ENCODE peak calls at places on chromosomes 12 and 14, in six cellular contexts. O, S, U, E, M and A are unnamed samples.

GRCh38 chr12:52342781-52343490 is 21.7 kb upstream of the KRT83 start:
- DNase-seq in O (no peak), S (no peak), U (no peak), E (no peak), M (no peak), A (no peak)

GRCh38 chr12:32535260-32535999 is 136.1 kb downstream of the FGD4 start:
- DNase-seq in S (peak), M (peak), E (peak), U (no peak), O (no peak), A (no peak)

GRCh38 chr12:51082561-51083139 is 746 bp downstream of the CSRNP2 start:
- DNase-seq in M (peak), E (peak), S (peak), U (no peak), O (no peak), A (peak)

GRCh38 chr14:92026548-92027190 is 13.2 kb downstream of the TRIP11 start:
- DNase-seq in O (no peak), S (no peak), E (no peak), U (no peak), M (no peak), A (no peak)

GRCh38 chr12:104524026-104524425 is 67.3 kb downstream of the CHST11 start:
- DNase-seq in U (no peak), S (no peak), E (no peak), M (peak), O (no peak), A (no peak)

GRCh38 chr14:37594238-37594915 is 672 bp downstream of the FOXA1 start:
- DNase-seq in M (peak), U (no peak), O (peak), S (peak), E (peak), A (no peak)

GRCh38 chr14:89773644-89774316 is 180.8 kb downstream of the EFCAB11 start:
- DNase-seq in U (peak), E (no peak), S (peak), O (no peak), M (peak), A (peak)

GRCh38 chr14:70955543-70956480 is 48.6 kb downstream of the PCNX1 start:
- DNase-seq in M (peak), E (no peak), S (no peak), U (no peak), O (no peak), A (no peak)

GRCh38 chr14:54845616-54846015 is 57.0 kb downstream of the GCH1 start:
- DNase-seq in U (no peak), E (no peak), S (no peak), M (no peak), O (no peak), A (no peak)

GRCh38 chr12:22038734-22039133 is 7.3 kb upstream of the CMAS start:
- DNase-seq in U (no peak), O (no peak), E (no peak), S (no peak), M (no peak), A (no peak)

GRCh38 chr12:72642726-72643125 is 370.6 kb downstream of the TRHDE start:
- DNase-seq in M (no peak), U (no peak), S (no peak), E (no peak), O (no peak), A (no peak)

GRCh38 chr14:20343855-20344205 is 395 bp downstream of the PARP2 start:
- DNase-seq in M (no peak), E (no peak), S (no peak), U (no peak), O (no peak), A (no peak)

GRCh38 chr12:104182144-104182543 is 33.4 kb upstream of the TXNRD1 start:
- DNase-seq in M (no peak), E (no peak), S (no peak), O (peak), U (no peak), A (no peak)

GRCh38 chr12:62642509-62642908 is 175.9 kb downstream of the MON2 start:
- DNase-seq in U (no peak), E (no peak), O (no peak), M (no peak), S (no peak), A (no peak)

GRCh38 chr12:92304335-92305066 is 158.9 kb upstream of the BTG1 start:
- DNase-seq in O (no peak), E (no peak), U (no peak), M (peak), S (no peak), A (no peak)

GRCh38 chr14:68172664-68173063 is 353.1 kb downstream of the RAD51B start:
- DNase-seq in M (peak), U (no peak), O (no peak), S (peak), E (no peak), A (no peak)

GRCh38 chr12:117010693-117011451 is 88.3 kb downstream of the TESC start:
- DNase-seq in O (no peak), U (no peak), M (no peak), S (no peak), E (no peak), A (no peak)

GRCh38 chr12:89770391-89770790 is 61.8 kb upstream of the ATP2B1 start:
- DNase-seq in M (no peak), O (no peak), S (no peak), E (no peak), U (no peak), A (no peak)

GRCh38 chr12:116943419-116944372 is 32.9 kb downstream of the FBXW8 start:
- DNase-seq in O (no peak), M (no peak), U (no peak), S (no peak), E (no peak), A (no peak)

GRCh38 chr12:130491421-130492357 is 154.0 kb downstream of the PIWIL1 start:
- DNase-seq in O (no peak), S (no peak), E (no peak), M (no peak), U (no peak), A (no peak)

GRCh38 chr12:84502907-84503787 is 409.5 kb downstream of the SLC6A15 start:
- DNase-seq in M (peak), E (no peak), S (peak), U (no peak), O (peak), A (no peak)

GRCh38 chr14:50666772-50667490 is 1.2 kb downstream of the SAV1 start:
- DNase-seq in E (peak), O (peak), S (no peak), M (peak), U (no peak), A (peak)

GRCh38 chr12:107167756-107168155 is 74.4 kb upstream of the CRY1 start:
- DNase-seq in S (no peak), M (no peak), U (no peak), E (no peak), O (no peak), A (no peak)

GRCh38 chr12:132196873-132197390 is 52.7 kb downstream of the NOC4L start:
- DNase-seq in U (no peak), M (no peak), E (no peak), S (no peak), O (no peak), A (no peak)

GRCh38 chr12:2979806-2980205 is 20.6 kb downstream of the TEAD4 start:
- DNase-seq in O (no peak), S (no peak), M (no peak), U (no peak), E (no peak), A (no peak)

GRCh38 chr12:28104893-28105864 is 85.1 kb upstream of the CCDC91 start:
- DNase-seq in O (no peak), E (no peak), M (no peak), S (no peak), U (no peak), A (no peak)

GRCh38 chr12:116975779-116976393 is 65.1 kb downstream of the FBXW8 start:
- DNase-seq in U (no peak), E (no peak), S (no peak), M (no peak), O (peak), A (no peak)

GRCh38 chr12:76555226-76555767 is 4.3 kb downstream of the OSBPL8 start:
- DNase-seq in O (no peak), E (no peak), S (no peak), M (no peak), U (no peak), A (no peak)
- TF ChIP-seq CTCF in O (no peak), E (no peak), S (no peak), M (no peak), U (no peak), A (no peak)

GRCh38 chr12:41709463-41710285 is 435.0 kb downstream of the GXYLT1 start:
- DNase-seq in E (no peak), O (no peak), M (peak), S (peak), U (no peak), A (no peak)

GRCh38 chr12:41706376-41706775 is 438.3 kb downstream of the GXYLT1 start:
- DNase-seq in O (no peak), U (no peak), E (no peak), S (no peak), M (no peak), A (no peak)

DNA sequence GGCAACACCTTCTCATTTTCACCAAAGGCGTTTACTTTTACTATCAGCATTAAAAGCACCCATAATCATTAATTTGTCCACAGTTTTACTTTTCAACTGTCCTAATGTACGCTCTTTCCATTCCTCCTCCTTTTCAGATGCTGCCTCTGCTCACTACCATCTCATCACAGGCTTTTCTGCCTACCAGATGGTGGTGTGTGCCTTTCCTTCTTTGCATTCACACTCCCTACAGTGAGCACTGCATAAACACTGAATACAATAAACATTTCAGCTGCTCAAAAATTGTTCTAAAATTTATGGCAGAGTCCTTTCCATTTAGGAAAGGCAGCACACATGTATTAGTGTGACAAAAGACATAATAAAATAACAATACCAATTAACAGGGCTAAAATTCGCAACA is 435.7 kb downstream of the GXYLT1 start:
- DNase-seq in E (no peak), U (no peak), M (no peak), S (no peak), O (no peak), A (no peak)
- TF ChIP-seq CTCF in E (no peak), U (no peak), M (no peak), S (no peak), O (no peak), A (no peak)

GRCh38 chr14:64440494-64440893 is 24.8 kb upstream of the AKAP5 start:
- DNase-seq in E (no peak), U (no peak), O (no peak), M (no peak), S (no peak), A (no peak)
- TF ChIP-seq CTCF in E (no peak), U (no peak), O (no peak), M (no peak), S (no peak), A (no peak)

GRCh38 chr12:69580074-69580473 is 5.2 kb upstream of the CCT2 start:
- DNase-seq in E (no peak), U (no peak), O (no peak), M (no peak), S (no peak), A (no peak)

GRCh38 chr12:69579029-69579428 is 6.2 kb upstream of the CCT2 start:
- DNase-seq in O (no peak), U (no peak), S (no peak), M (no peak), E (no peak), A (no peak)

GRCh38 chr12:69585189-69586062 is at the start of gene CCT2:
- DNase-seq in S (peak), O (peak), M (peak), E (peak), U (peak), A (peak)

GRCh38 chr12:69578283-69578682 is 7.0 kb upstream of the CCT2 start:
- DNase-seq in E (no peak), S (no peak), M (no peak), U (no peak), O (no peak), A (no peak)

DNA sequence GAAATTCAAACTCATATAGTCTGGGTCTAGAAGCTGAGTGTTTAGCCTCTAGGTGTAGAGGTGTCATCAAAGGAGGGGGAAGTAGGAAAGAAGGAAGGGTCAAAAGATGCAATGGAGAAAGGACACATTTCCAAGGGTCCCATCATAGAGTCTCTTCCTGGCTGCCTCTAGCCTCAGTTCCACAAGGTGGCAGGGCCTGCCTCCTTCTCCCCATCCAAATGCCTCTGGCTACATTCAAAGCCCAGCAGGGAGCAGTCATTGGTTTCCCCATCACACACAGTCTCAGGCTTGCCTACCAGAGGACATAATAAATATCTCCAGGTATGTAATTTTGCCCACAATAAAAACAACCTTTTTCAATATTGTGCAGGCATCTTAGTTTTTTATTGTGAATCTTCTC is 2.1 kb upstream of the CCT2 start:
- DNase-seq in M (no peak), O (no peak), E (no peak), U (no peak), S (no peak), A (no peak)
- TF ChIP-seq CTCF in M (no peak), O (no peak), E (no peak), U (no peak), S (no peak), A (no peak)

GRCh38 chr12:6778212-6778570 is 5.9 kb downstream of the LAG3 start:
- DNase-seq in E (no peak), U (no peak), O (no peak), S (no peak), M (no peak), A (no peak)
- TF ChIP-seq CTCF in E (no peak), U (no peak), O (no peak), S (no peak), M (no peak), A (no peak)